ENCODE peak calls at places on chromosome 13, in ten cellular contexts. One of them, this sample, is unnamed.

GRCh38 chr13:20566917-20567755 is at the start of gene IFT88:
- DNase-seq in cardiac muscle cell: peak; percentile 94
- DNase-seq in neuronal stem cell: peak; percentile 87
- DNase-seq in HCT116: peak; percentile 68
- DNase-seq in left ventricle myocardium inferior: peak; percentile 92
- DNase-seq in pancreas: peak; percentile 92
- DNase-seq in upper lobe of right lung: peak; percentile 96
- DNase-seq in CD8-positive, alpha-beta T cell: peak; percentile 90
- DNase-seq in ovary: peak; percentile 92
- DNase-seq in stomach: peak; percentile 89
- DNase-seq in this sample: peak; percentile 91

GRCh38 chr13:109401307-109401706 is 385.1 kb downstream of the IRS2 start:
- DNase-seq in cardiac muscle cell: no peak
- DNase-seq in neuronal stem cell: no peak
- DNase-seq in HCT116: no peak
- DNase-seq in left ventricle myocardium inferior: no peak
- DNase-seq in pancreas: no peak
- DNase-seq in upper lobe of right lung: no peak
- DNase-seq in CD8-positive, alpha-beta T cell: no peak
- DNase-seq in ovary: no peak
- DNase-seq in stomach: no peak
- DNase-seq in this sample: no peak

GRCh38 chr13:48437381-48437780 is 24.5 kb upstream of the LPAR6 start:
- DNase-seq in cardiac muscle cell: peak; percentile 90
- DNase-seq in neuronal stem cell: no peak
- DNase-seq in HCT116: no peak
- DNase-seq in left ventricle myocardium inferior: peak; percentile 76
- DNase-seq in pancreas: no peak
- DNase-seq in upper lobe of right lung: no peak
- DNase-seq in CD8-positive, alpha-beta T cell: no peak
- DNase-seq in ovary: peak; percentile 74
- DNase-seq in stomach: peak; percentile 67
- DNase-seq in this sample: no peak

GRCh38 chr13:29679357-29680050 is 84.0 kb upstream of the SLC7A1 start:
- DNase-seq in cardiac muscle cell: peak; percentile 27
- DNase-seq in neuronal stem cell: no peak
- DNase-seq in HCT116: no peak
- DNase-seq in left ventricle myocardium inferior: peak; percentile 52
- DNase-seq in pancreas: peak; percentile 38
- DNase-seq in upper lobe of right lung: no peak
- DNase-seq in CD8-positive, alpha-beta T cell: no peak
- DNase-seq in ovary: no peak
- DNase-seq in stomach: peak; percentile 46
- DNase-seq in this sample: no peak

GRCh38 chr13:41613984-41614581 is 156.7 kb downstream of the RGCC start:
- DNase-seq in cardiac muscle cell: peak; percentile 93
- DNase-seq in neuronal stem cell: peak; percentile 2
- DNase-seq in HCT116: peak; percentile 23
- DNase-seq in left ventricle myocardium inferior: peak; percentile 66
- DNase-seq in pancreas: no peak
- DNase-seq in upper lobe of right lung: peak; percentile 64
- DNase-seq in CD8-positive, alpha-beta T cell: no peak
- DNase-seq in ovary: peak; percentile 78
- DNase-seq in stomach: no peak
- DNase-seq in this sample: no peak

GRCh38 chr13:43132228-43132627 is 108.8 kb downstream of the DNAJC15 start:
- DNase-seq in cardiac muscle cell: peak; percentile 58
- DNase-seq in neuronal stem cell: peak; percentile 42
- DNase-seq in HCT116: peak; percentile 35
- DNase-seq in left ventricle myocardium inferior: no peak
- DNase-seq in pancreas: no peak
- DNase-seq in upper lobe of right lung: no peak
- DNase-seq in CD8-positive, alpha-beta T cell: no peak
- DNase-seq in ovary: no peak
- DNase-seq in stomach: peak; percentile 40
- DNase-seq in this sample: no peak

GRCh38 chr13:112735791-112736190 is 46.0 kb downstream of the ATP11A start:
- DNase-seq in cardiac muscle cell: no peak
- DNase-seq in neuronal stem cell: no peak
- DNase-seq in HCT116: no peak
- DNase-seq in left ventricle myocardium inferior: no peak
- DNase-seq in pancreas: no peak
- DNase-seq in upper lobe of right lung: peak; percentile 58
- DNase-seq in CD8-positive, alpha-beta T cell: no peak
- DNase-seq in ovary: no peak
- DNase-seq in stomach: no peak
- DNase-seq in this sample: no peak

GRCh38 chr13:30572859-30573275 is 44.9 kb upstream of the USPL1 start:
- DNase-seq in cardiac muscle cell: peak; percentile 61
- DNase-seq in neuronal stem cell: no peak
- DNase-seq in HCT116: no peak
- DNase-seq in left ventricle myocardium inferior: no peak
- DNase-seq in pancreas: no peak
- DNase-seq in upper lobe of right lung: no peak
- DNase-seq in CD8-positive, alpha-beta T cell: no peak
- DNase-seq in ovary: no peak
- DNase-seq in stomach: no peak
- DNase-seq in this sample: no peak

GRCh38 chr13:96041326-96042092 is 11.7 kb downstream of the UGGT2 start:
- DNase-seq in cardiac muscle cell: no peak
- DNase-seq in neuronal stem cell: no peak
- DNase-seq in HCT116: no peak
- DNase-seq in left ventricle myocardium inferior: no peak
- DNase-seq in pancreas: no peak
- DNase-seq in upper lobe of right lung: no peak
- DNase-seq in CD8-positive, alpha-beta T cell: no peak
- DNase-seq in ovary: no peak
- DNase-seq in stomach: no peak
- DNase-seq in this sample: no peak

GRCh38 chr13:99726261-99726894 is 225.1 kb downstream of the TM9SF2 start:
- DNase-seq in cardiac muscle cell: no peak
- DNase-seq in neuronal stem cell: no peak
- DNase-seq in HCT116: no peak
- DNase-seq in left ventricle myocardium inferior: no peak
- DNase-seq in pancreas: no peak
- DNase-seq in upper lobe of right lung: no peak
- DNase-seq in CD8-positive, alpha-beta T cell: no peak
- DNase-seq in ovary: no peak
- DNase-seq in stomach: no peak
- DNase-seq in this sample: no peak

GRCh38 chr13:81957121-81957520 is 1616.2 kb upstream of the SPRY2 start:
- DNase-seq in cardiac muscle cell: no peak
- DNase-seq in neuronal stem cell: no peak
- DNase-seq in HCT116: no peak
- DNase-seq in left ventricle myocardium inferior: no peak
- DNase-seq in pancreas: no peak
- DNase-seq in upper lobe of right lung: no peak
- DNase-seq in CD8-positive, alpha-beta T cell: no peak
- DNase-seq in ovary: no peak
- DNase-seq in stomach: no peak
- DNase-seq in this sample: no peak

GRCh38 chr13:108903613-108904012 is 274.2 kb downstream of the MYO16 start:
- DNase-seq in cardiac muscle cell: no peak
- DNase-seq in neuronal stem cell: no peak
- DNase-seq in HCT116: no peak
- DNase-seq in left ventricle myocardium inferior: no peak
- DNase-seq in pancreas: no peak
- DNase-seq in upper lobe of right lung: no peak
- DNase-seq in CD8-positive, alpha-beta T cell: no peak
- DNase-seq in ovary: no peak
- DNase-seq in stomach: no peak
- DNase-seq in this sample: no peak

GRCh38 chr13:79547211-79547610 is 66.3 kb downstream of the NDFIP2 start:
- DNase-seq in cardiac muscle cell: no peak
- DNase-seq in neuronal stem cell: no peak
- DNase-seq in HCT116: no peak
- DNase-seq in left ventricle myocardium inferior: no peak
- DNase-seq in pancreas: no peak
- DNase-seq in upper lobe of right lung: no peak
- DNase-seq in CD8-positive, alpha-beta T cell: no peak
- DNase-seq in ovary: no peak
- DNase-seq in stomach: no peak
- DNase-seq in this sample: no peak

GRCh38 chr13:79547821-79548220 is 66.9 kb downstream of the NDFIP2 start:
- DNase-seq in cardiac muscle cell: peak; percentile 26
- DNase-seq in neuronal stem cell: peak; percentile 5
- DNase-seq in HCT116: no peak
- DNase-seq in left ventricle myocardium inferior: no peak
- DNase-seq in pancreas: no peak
- DNase-seq in upper lobe of right lung: no peak
- DNase-seq in CD8-positive, alpha-beta T cell: no peak
- DNase-seq in ovary: no peak
- DNase-seq in stomach: no peak
- DNase-seq in this sample: no peak

GRCh38 chr13:79548886-79549285 is 67.9 kb downstream of the NDFIP2 start:
- DNase-seq in cardiac muscle cell: peak; percentile 35
- DNase-seq in neuronal stem cell: no peak
- DNase-seq in HCT116: no peak
- DNase-seq in left ventricle myocardium inferior: no peak
- DNase-seq in pancreas: no peak
- DNase-seq in upper lobe of right lung: no peak
- DNase-seq in CD8-positive, alpha-beta T cell: no peak
- DNase-seq in ovary: no peak
- DNase-seq in stomach: no peak
- DNase-seq in this sample: no peak

GRCh38 chr13:79543883-79544282 is 62.9 kb downstream of the NDFIP2 start:
- DNase-seq in cardiac muscle cell: no peak
- DNase-seq in neuronal stem cell: no peak
- DNase-seq in HCT116: no peak
- DNase-seq in left ventricle myocardium inferior: no peak
- DNase-seq in pancreas: no peak
- DNase-seq in upper lobe of right lung: no peak
- DNase-seq in CD8-positive, alpha-beta T cell: no peak
- DNase-seq in ovary: no peak
- DNase-seq in stomach: no peak
- DNase-seq in this sample: no peak

DNA sequence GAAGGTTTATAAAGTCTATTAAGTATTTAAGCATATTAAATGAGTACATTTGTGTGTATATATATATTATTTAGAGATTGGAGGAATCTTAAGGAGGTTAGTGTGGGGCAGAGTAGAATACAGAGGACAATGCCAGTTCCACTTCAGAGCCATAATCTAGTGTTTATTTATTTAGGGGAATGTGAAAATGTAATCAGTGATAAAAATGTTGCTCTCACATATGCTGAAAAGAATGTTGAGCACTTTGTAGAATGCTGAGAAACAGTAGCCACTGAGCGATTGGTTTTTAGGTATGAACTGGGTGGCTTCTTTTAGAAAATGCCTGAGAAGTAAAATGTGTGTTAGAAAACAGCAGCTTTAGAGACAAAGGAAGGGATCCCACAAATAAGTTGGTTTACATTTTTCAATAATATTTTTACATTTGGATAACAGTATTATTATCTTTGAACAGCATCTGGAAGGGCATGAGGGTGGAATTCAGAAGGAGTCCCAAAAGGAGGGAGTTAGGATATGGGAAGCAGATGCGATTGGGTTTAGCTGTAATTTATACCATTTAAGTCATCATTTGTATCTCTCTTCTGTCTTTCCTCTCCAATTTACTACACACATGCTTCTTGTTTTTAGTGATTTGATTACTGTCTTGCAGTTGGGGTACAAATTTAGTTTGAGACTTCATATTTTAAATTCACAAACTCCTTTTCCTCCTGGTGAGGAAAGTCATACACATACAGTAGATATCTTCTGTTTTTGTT is 68.6 kb downstream of the NDFIP2 start:
- DNase-seq in cardiac muscle cell: peak; percentile 28
- DNase-seq in neuronal stem cell: no peak
- DNase-seq in HCT116: no peak
- DNase-seq in left ventricle myocardium inferior: no peak
- DNase-seq in pancreas: no peak
- DNase-seq in upper lobe of right lung: no peak
- DNase-seq in CD8-positive, alpha-beta T cell: no peak
- DNase-seq in ovary: no peak
- DNase-seq in stomach: no peak
- DNase-seq in this sample: no peak
- H3K27ac ChIP-seq in cardiac muscle cell: peak overlapping the region; percentile 45
- H3K27ac ChIP-seq in neuronal stem cell: no peak overlapping the region
- H3K27ac ChIP-seq in HCT116: no peak overlapping the region
- H3K27ac ChIP-seq in left ventricle myocardium inferior: no peak overlapping the region
- H3K27ac ChIP-seq in pancreas: no peak overlapping the region
- H3K27ac ChIP-seq in upper lobe of right lung: no peak overlapping the region
- H3K27ac ChIP-seq in CD8-positive, alpha-beta T cell: no peak overlapping the region
- H3K27ac ChIP-seq in ovary: no peak overlapping the region
- H3K27ac ChIP-seq in stomach: no peak overlapping the region
- H3K27ac ChIP-seq in this sample: no peak overlapping the region

DNA sequence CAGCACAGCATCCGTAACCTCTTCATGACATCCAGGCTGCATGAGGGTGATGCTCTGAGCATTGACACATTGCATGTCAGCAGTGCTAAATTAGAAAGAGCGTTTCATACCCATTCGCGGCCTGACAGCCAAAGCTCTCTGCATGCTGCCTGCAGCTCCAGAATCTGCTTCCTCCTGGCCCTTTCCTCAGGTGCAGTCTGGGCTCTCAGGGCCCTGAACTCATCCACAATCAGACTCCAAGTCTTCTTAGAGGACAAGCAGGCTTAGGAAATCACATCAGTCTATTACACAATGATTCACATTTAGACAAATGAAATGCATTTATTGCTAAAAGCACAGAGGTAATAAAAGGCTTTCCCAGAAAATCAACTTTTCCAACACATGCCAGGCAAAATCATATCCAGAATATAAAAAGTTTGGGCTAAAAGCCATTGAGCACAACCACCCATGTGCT is 109.1 kb downstream of the COL4A2 start:
- DNase-seq in cardiac muscle cell: peak; percentile 50
- DNase-seq in neuronal stem cell: no peak
- DNase-seq in HCT116: no peak
- DNase-seq in left ventricle myocardium inferior: no peak
- DNase-seq in pancreas: no peak
- DNase-seq in upper lobe of right lung: no peak
- DNase-seq in CD8-positive, alpha-beta T cell: no peak
- DNase-seq in ovary: no peak
- DNase-seq in stomach: no peak
- DNase-seq in this sample: no peak
- H3K27ac ChIP-seq in cardiac muscle cell: peak overlapping the region; percentile 50
- H3K27ac ChIP-seq in neuronal stem cell: no peak overlapping the region
- H3K27ac ChIP-seq in HCT116: no peak overlapping the region
- H3K27ac ChIP-seq in left ventricle myocardium inferior: peak overlapping the region; percentile 88
- H3K27ac ChIP-seq in pancreas: no peak overlapping the region
- H3K27ac ChIP-seq in upper lobe of right lung: peak overlapping the region; percentile 68
- H3K27ac ChIP-seq in CD8-positive, alpha-beta T cell: no peak overlapping the region
- H3K27ac ChIP-seq in ovary: peak overlapping the region; percentile 38
- H3K27ac ChIP-seq in stomach: peak overlapping the region; percentile 69
- H3K27ac ChIP-seq in this sample: no peak overlapping the region

GRCh38 chr13:28539625-28540286 is 44.8 kb upstream of the FLT1 start:
- DNase-seq in cardiac muscle cell: no peak
- DNase-seq in neuronal stem cell: no peak
- DNase-seq in HCT116: no peak
- DNase-seq in left ventricle myocardium inferior: no peak
- DNase-seq in pancreas: no peak
- DNase-seq in upper lobe of right lung: no peak
- DNase-seq in CD8-positive, alpha-beta T cell: no peak
- DNase-seq in ovary: no peak
- DNase-seq in stomach: no peak
- DNase-seq in this sample: no peak
- H3K27ac ChIP-seq in cardiac muscle cell: no peak overlapping the region
- H3K27ac ChIP-seq in neuronal stem cell: no peak overlapping the region
- H3K27ac ChIP-seq in HCT116: no peak overlapping the region
- H3K27ac ChIP-seq in left ventricle myocardium inferior: no peak overlapping the region
- H3K27ac ChIP-seq in pancreas: no peak overlapping the region
- H3K27ac ChIP-seq in upper lobe of right lung: no peak overlapping the region
- H3K27ac ChIP-seq in CD8-positive, alpha-beta T cell: no peak overlapping the region
- H3K27ac ChIP-seq in ovary: no peak overlapping the region
- H3K27ac ChIP-seq in stomach: no peak overlapping the region
- H3K27ac ChIP-seq in this sample: no peak overlapping the region

GRCh38 chr13:113959198-113959597 is 14.7 kb downstream of the C13orf46 start:
- DNase-seq in cardiac muscle cell: no peak
- DNase-seq in neuronal stem cell: no peak
- DNase-seq in HCT116: no peak
- DNase-seq in left ventricle myocardium inferior: no peak
- DNase-seq in pancreas: no peak
- DNase-seq in upper lobe of right lung: no peak
- DNase-seq in CD8-positive, alpha-beta T cell: no peak
- DNase-seq in ovary: no peak
- DNase-seq in stomach: peak; percentile 66
- DNase-seq in this sample: no peak
- H3K27ac ChIP-seq in cardiac muscle cell: no peak overlapping the region
- H3K27ac ChIP-seq in neuronal stem cell: no peak overlapping the region
- H3K27ac ChIP-seq in HCT116: no peak overlapping the region
- H3K27ac ChIP-seq in left ventricle myocardium inferior: no peak overlapping the region
- H3K27ac ChIP-seq in pancreas: no peak overlapping the region
- H3K27ac ChIP-seq in upper lobe of right lung: no peak overlapping the region
- H3K27ac ChIP-seq in CD8-positive, alpha-beta T cell: no peak overlapping the region
- H3K27ac ChIP-seq in ovary: no peak overlapping the region
- H3K27ac ChIP-seq in stomach: no peak overlapping the region
- H3K27ac ChIP-seq in this sample: no peak overlapping the region